ENCODE peak calls at places on chromosomes 11 and 22, in eight cellular contexts. One of them, this sample, is unnamed.

GRCh38 chr11:3341298-3341697 is 37.6 kb downstream of the ZNF195 start:
- DNase-seq in colonic mucosa: peak
- DNase-seq in astrocyte of the spinal cord: peak
- DNase-seq in stimulated activated CD4-positive, alpha-beta T cell treated with anti-CD3 and anti-CD28 coated beads, Interleukin-1b, Interleukin-23, amount 100 ng/mL, for 4 hours: peak
- DNase-seq in RPMI7951: no peak
- DNase-seq in CD8-positive, alpha-beta T cell: peak
- DNase-seq in COR-L47: peak
- DNase-seq in gastrocnemius medialis: no peak
- DNase-seq in this sample: peak

GRCh38 chr11:35614949-35615569 is 3.2 kb upstream of the FJX1 start:
- DNase-seq in CD8-positive, alpha-beta T cell: no peak
- DNase-seq in colonic mucosa: no peak
- DNase-seq in stimulated activated CD4-positive, alpha-beta T cell treated with anti-CD3 and anti-CD28 coated beads, Interleukin-1b, Interleukin-23, amount 100 ng/mL, for 4 hours: no peak
- DNase-seq in RPMI7951: peak
- DNase-seq in COR-L47: peak
- DNase-seq in astrocyte of the spinal cord: no peak
- DNase-seq in gastrocnemius medialis: no peak
- DNase-seq in this sample: peak

GRCh38 chr11:206002-206384 is 1.2 kb downstream of the BET1L start:
- DNase-seq in CD8-positive, alpha-beta T cell: peak
- DNase-seq in astrocyte of the spinal cord: no peak
- DNase-seq in colonic mucosa: peak
- DNase-seq in stimulated activated CD4-positive, alpha-beta T cell treated with anti-CD3 and anti-CD28 coated beads, Interleukin-1b, Interleukin-23, amount 100 ng/mL, for 4 hours: no peak
- DNase-seq in gastrocnemius medialis: no peak
- DNase-seq in COR-L47: no peak
- DNase-seq in RPMI7951: no peak
- DNase-seq in this sample: no peak

GRCh38 chr11:15969281-15969680 is 387.1 kb downstream of the SOX6 start:
- DNase-seq in gastrocnemius medialis: peak
- DNase-seq in astrocyte of the spinal cord: peak
- DNase-seq in RPMI7951: peak
- DNase-seq in stimulated activated CD4-positive, alpha-beta T cell treated with anti-CD3 and anti-CD28 coated beads, Interleukin-1b, Interleukin-23, amount 100 ng/mL, for 4 hours: no peak
- DNase-seq in colonic mucosa: peak
- DNase-seq in CD8-positive, alpha-beta T cell: no peak
- DNase-seq in COR-L47: no peak
- DNase-seq in this sample: no peak

GRCh38 chr11:4704054-4704789 is at the start of gene MMP26:
- DNase-seq in gastrocnemius medialis: no peak
- DNase-seq in COR-L47: peak
- DNase-seq in stimulated activated CD4-positive, alpha-beta T cell treated with anti-CD3 and anti-CD28 coated beads, Interleukin-1b, Interleukin-23, amount 100 ng/mL, for 4 hours: no peak
- DNase-seq in RPMI7951: no peak
- DNase-seq in colonic mucosa: no peak
- DNase-seq in CD8-positive, alpha-beta T cell: no peak
- DNase-seq in astrocyte of the spinal cord: no peak
- DNase-seq in this sample: peak

GRCh38 chr11:101880208-101880607 is 34.6 kb upstream of the CEP126 start:
- DNase-seq in COR-L47: peak
- DNase-seq in astrocyte of the spinal cord: peak
- DNase-seq in RPMI7951: peak
- DNase-seq in gastrocnemius medialis: no peak
- DNase-seq in colonic mucosa: no peak
- DNase-seq in stimulated activated CD4-positive, alpha-beta T cell treated with anti-CD3 and anti-CD28 coated beads, Interleukin-1b, Interleukin-23, amount 100 ng/mL, for 4 hours: no peak
- DNase-seq in CD8-positive, alpha-beta T cell: no peak
- DNase-seq in this sample: peak

GRCh38 chr22:20565761-20566160 is 58.4 kb downstream of the MED15 start:
- DNase-seq in gastrocnemius medialis: no peak
- DNase-seq in astrocyte of the spinal cord: no peak
- DNase-seq in COR-L47: no peak
- DNase-seq in CD8-positive, alpha-beta T cell: no peak
- DNase-seq in colonic mucosa: no peak
- DNase-seq in RPMI7951: no peak
- DNase-seq in stimulated activated CD4-positive, alpha-beta T cell treated with anti-CD3 and anti-CD28 coated beads, Interleukin-1b, Interleukin-23, amount 100 ng/mL, for 4 hours: no peak
- DNase-seq in this sample: no peak

GRCh38 chr11:118522571-118523072 is 4.7 kb upstream of the TTC36 start:
- DNase-seq in colonic mucosa: no peak
- DNase-seq in astrocyte of the spinal cord: peak
- DNase-seq in stimulated activated CD4-positive, alpha-beta T cell treated with anti-CD3 and anti-CD28 coated beads, Interleukin-1b, Interleukin-23, amount 100 ng/mL, for 4 hours: no peak
- DNase-seq in COR-L47: no peak
- DNase-seq in RPMI7951: peak
- DNase-seq in gastrocnemius medialis: no peak
- DNase-seq in CD8-positive, alpha-beta T cell: no peak
- DNase-seq in this sample: no peak

GRCh38 chr11:73262851-73263495 is 9.2 kb upstream of the P2RY6 start:
- DNase-seq in gastrocnemius medialis: peak
- DNase-seq in COR-L47: no peak
- DNase-seq in astrocyte of the spinal cord: no peak
- DNase-seq in colonic mucosa: no peak
- DNase-seq in stimulated activated CD4-positive, alpha-beta T cell treated with anti-CD3 and anti-CD28 coated beads, Interleukin-1b, Interleukin-23, amount 100 ng/mL, for 4 hours: no peak
- DNase-seq in RPMI7951: peak
- DNase-seq in CD8-positive, alpha-beta T cell: no peak
- DNase-seq in this sample: no peak

GRCh38 chr11:12901272-12901671 is 107.8 kb upstream of the RASSF10 start:
- DNase-seq in CD8-positive, alpha-beta T cell: no peak
- DNase-seq in RPMI7951: peak
- DNase-seq in gastrocnemius medialis: no peak
- DNase-seq in COR-L47: no peak
- DNase-seq in stimulated activated CD4-positive, alpha-beta T cell treated with anti-CD3 and anti-CD28 coated beads, Interleukin-1b, Interleukin-23, amount 100 ng/mL, for 4 hours: no peak
- DNase-seq in astrocyte of the spinal cord: no peak
- DNase-seq in colonic mucosa: no peak
- DNase-seq in this sample: no peak

GRCh38 chr22:37557321-37558001 is 2.8 kb upstream of the CDC42EP1 start:
- DNase-seq in CD8-positive, alpha-beta T cell: no peak
- DNase-seq in astrocyte of the spinal cord: no peak
- DNase-seq in stimulated activated CD4-positive, alpha-beta T cell treated with anti-CD3 and anti-CD28 coated beads, Interleukin-1b, Interleukin-23, amount 100 ng/mL, for 4 hours: no peak
- DNase-seq in RPMI7951: no peak
- DNase-seq in colonic mucosa: no peak
- DNase-seq in COR-L47: no peak
- DNase-seq in gastrocnemius medialis: no peak
- DNase-seq in this sample: no peak

GRCh38 chr11:41201156-41201555 is 258.3 kb downstream of the LRRC4C start:
- DNase-seq in CD8-positive, alpha-beta T cell: no peak
- DNase-seq in RPMI7951: peak
- DNase-seq in astrocyte of the spinal cord: peak
- DNase-seq in COR-L47: peak
- DNase-seq in colonic mucosa: no peak
- DNase-seq in stimulated activated CD4-positive, alpha-beta T cell treated with anti-CD3 and anti-CD28 coated beads, Interleukin-1b, Interleukin-23, amount 100 ng/mL, for 4 hours: no peak
- DNase-seq in gastrocnemius medialis: no peak
- DNase-seq in this sample: peak

GRCh38 chr22:24099661-24100060 is 81.6 kb upstream of the SUSD2 start:
- DNase-seq in stimulated activated CD4-positive, alpha-beta T cell treated with anti-CD3 and anti-CD28 coated beads, Interleukin-1b, Interleukin-23, amount 100 ng/mL, for 4 hours: no peak
- DNase-seq in RPMI7951: no peak
- DNase-seq in COR-L47: no peak
- DNase-seq in gastrocnemius medialis: no peak
- DNase-seq in astrocyte of the spinal cord: no peak
- DNase-seq in colonic mucosa: no peak
- DNase-seq in CD8-positive, alpha-beta T cell: no peak
- DNase-seq in this sample: no peak

GRCh38 chr11:2289350-2289749 is 12.4 kb downstream of the C11orf21 start:
- DNase-seq in CD8-positive, alpha-beta T cell: peak
- DNase-seq in colonic mucosa: no peak
- DNase-seq in RPMI7951: no peak
- DNase-seq in COR-L47: no peak
- DNase-seq in stimulated activated CD4-positive, alpha-beta T cell treated with anti-CD3 and anti-CD28 coated beads, Interleukin-1b, Interleukin-23, amount 100 ng/mL, for 4 hours: no peak
- DNase-seq in gastrocnemius medialis: no peak
- DNase-seq in astrocyte of the spinal cord: no peak
- DNase-seq in this sample: no peak

GRCh38 chr11:40202569-40202968 is 1256.9 kb downstream of the LRRC4C start:
- DNase-seq in colonic mucosa: no peak
- DNase-seq in CD8-positive, alpha-beta T cell: no peak
- DNase-seq in astrocyte of the spinal cord: no peak
- DNase-seq in gastrocnemius medialis: no peak
- DNase-seq in stimulated activated CD4-positive, alpha-beta T cell treated with anti-CD3 and anti-CD28 coated beads, Interleukin-1b, Interleukin-23, amount 100 ng/mL, for 4 hours: no peak
- DNase-seq in RPMI7951: no peak
- DNase-seq in COR-L47: no peak
- DNase-seq in this sample: peak

GRCh38 chr11:86816251-86816726 is 15.9 kb downstream of the PRSS23 start:
- DNase-seq in colonic mucosa: no peak
- DNase-seq in CD8-positive, alpha-beta T cell: no peak
- DNase-seq in COR-L47: no peak
- DNase-seq in astrocyte of the spinal cord: peak
- DNase-seq in stimulated activated CD4-positive, alpha-beta T cell treated with anti-CD3 and anti-CD28 coated beads, Interleukin-1b, Interleukin-23, amount 100 ng/mL, for 4 hours: no peak
- DNase-seq in RPMI7951: peak
- DNase-seq in gastrocnemius medialis: no peak
- DNase-seq in this sample: no peak

GRCh38 chr11:90737328-90738050 is 514.6 kb upstream of the CHORDC1 start:
- DNase-seq in stimulated activated CD4-positive, alpha-beta T cell treated with anti-CD3 and anti-CD28 coated beads, Interleukin-1b, Interleukin-23, amount 100 ng/mL, for 4 hours: no peak
- DNase-seq in astrocyte of the spinal cord: peak
- DNase-seq in CD8-positive, alpha-beta T cell: no peak
- DNase-seq in COR-L47: no peak
- DNase-seq in colonic mucosa: no peak
- DNase-seq in RPMI7951: no peak
- DNase-seq in gastrocnemius medialis: no peak
- DNase-seq in this sample: no peak

GRCh38 chr11:393219-394033 is 583 bp upstream of the PKP3 start:
- DNase-seq in CD8-positive, alpha-beta T cell: no peak
- DNase-seq in astrocyte of the spinal cord: peak
- DNase-seq in RPMI7951: peak
- DNase-seq in colonic mucosa: peak
- DNase-seq in COR-L47: no peak
- DNase-seq in gastrocnemius medialis: no peak
- DNase-seq in stimulated activated CD4-positive, alpha-beta T cell treated with anti-CD3 and anti-CD28 coated beads, Interleukin-1b, Interleukin-23, amount 100 ng/mL, for 4 hours: no peak
- DNase-seq in this sample: no peak

GRCh38 chr11:22832315-22833041 is 2.9 kb upstream of the SVIP start:
- DNase-seq in astrocyte of the spinal cord: no peak
- DNase-seq in gastrocnemius medialis: no peak
- DNase-seq in CD8-positive, alpha-beta T cell: no peak
- DNase-seq in stimulated activated CD4-positive, alpha-beta T cell treated with anti-CD3 and anti-CD28 coated beads, Interleukin-1b, Interleukin-23, amount 100 ng/mL, for 4 hours: no peak
- DNase-seq in colonic mucosa: no peak
- DNase-seq in COR-L47: no peak
- DNase-seq in RPMI7951: peak
- DNase-seq in this sample: no peak

GRCh38 chr22:49261616-49262015 is 566.1 kb downstream of the BRD1 start:
- DNase-seq in astrocyte of the spinal cord: no peak
- DNase-seq in CD8-positive, alpha-beta T cell: no peak
- DNase-seq in colonic mucosa: no peak
- DNase-seq in stimulated activated CD4-positive, alpha-beta T cell treated with anti-CD3 and anti-CD28 coated beads, Interleukin-1b, Interleukin-23, amount 100 ng/mL, for 4 hours: no peak
- DNase-seq in RPMI7951: no peak
- DNase-seq in gastrocnemius medialis: no peak
- DNase-seq in COR-L47: no peak
- DNase-seq in this sample: no peak

GRCh38 chr22:38455530-38456271 is 702 bp upstream of the KCNJ4 start:
- DNase-seq in astrocyte of the spinal cord: no peak
- DNase-seq in RPMI7951: no peak
- DNase-seq in CD8-positive, alpha-beta T cell: no peak
- DNase-seq in stimulated activated CD4-positive, alpha-beta T cell treated with anti-CD3 and anti-CD28 coated beads, Interleukin-1b, Interleukin-23, amount 100 ng/mL, for 4 hours: peak
- DNase-seq in colonic mucosa: no peak
- DNase-seq in COR-L47: peak
- DNase-seq in gastrocnemius medialis: no peak
- DNase-seq in this sample: peak

GRCh38 chr11:125167954-125168821 is 3.6 kb downstream of the PKNOX2 start:
- DNase-seq in RPMI7951: peak
- DNase-seq in CD8-positive, alpha-beta T cell: no peak
- DNase-seq in stimulated activated CD4-positive, alpha-beta T cell treated with anti-CD3 and anti-CD28 coated beads, Interleukin-1b, Interleukin-23, amount 100 ng/mL, for 4 hours: no peak
- DNase-seq in gastrocnemius medialis: no peak
- DNase-seq in astrocyte of the spinal cord: peak
- DNase-seq in COR-L47: no peak
- DNase-seq in colonic mucosa: no peak
- DNase-seq in this sample: no peak

GRCh38 chr11:19753451-19754041 is 40.9 kb downstream of the NAV2 start:
- DNase-seq in COR-L47: no peak
- DNase-seq in colonic mucosa: peak
- DNase-seq in gastrocnemius medialis: no peak
- DNase-seq in CD8-positive, alpha-beta T cell: no peak
- DNase-seq in RPMI7951: peak
- DNase-seq in stimulated activated CD4-positive, alpha-beta T cell treated with anti-CD3 and anti-CD28 coated beads, Interleukin-1b, Interleukin-23, amount 100 ng/mL, for 4 hours: no peak
- DNase-seq in astrocyte of the spinal cord: no peak
- DNase-seq in this sample: peak

GRCh38 chr11:131511794-131512193 is 141.4 kb downstream of the NTM start:
- DNase-seq in COR-L47: peak
- DNase-seq in stimulated activated CD4-positive, alpha-beta T cell treated with anti-CD3 and anti-CD28 coated beads, Interleukin-1b, Interleukin-23, amount 100 ng/mL, for 4 hours: no peak
- DNase-seq in RPMI7951: peak
- DNase-seq in astrocyte of the spinal cord: no peak
- DNase-seq in gastrocnemius medialis: no peak
- DNase-seq in colonic mucosa: peak
- DNase-seq in CD8-positive, alpha-beta T cell: no peak
- DNase-seq in this sample: no peak

GRCh38 chr11:126832387-126832786 is 168.2 kb downstream of the KIRREL3 start:
- DNase-seq in RPMI7951: no peak
- DNase-seq in colonic mucosa: no peak
- DNase-seq in COR-L47: no peak
- DNase-seq in CD8-positive, alpha-beta T cell: no peak
- DNase-seq in gastrocnemius medialis: no peak
- DNase-seq in stimulated activated CD4-positive, alpha-beta T cell treated with anti-CD3 and anti-CD28 coated beads, Interleukin-1b, Interleukin-23, amount 100 ng/mL, for 4 hours: no peak
- DNase-seq in astrocyte of the spinal cord: no peak
- DNase-seq in this sample: no peak

GRCh38 chr11:62804310-62805043 is 763 bp downstream of the NXF1 start:
- DNase-seq in RPMI7951: peak
- DNase-seq in stimulated activated CD4-positive, alpha-beta T cell treated with anti-CD3 and anti-CD28 coated beads, Interleukin-1b, Interleukin-23, amount 100 ng/mL, for 4 hours: no peak
- DNase-seq in colonic mucosa: no peak
- DNase-seq in CD8-positive, alpha-beta T cell: no peak
- DNase-seq in astrocyte of the spinal cord: peak
- DNase-seq in gastrocnemius medialis: no peak
- DNase-seq in COR-L47: no peak
- DNase-seq in this sample: no peak

GRCh38 chr11:45182902-45183301 is 36.5 kb downstream of the PRDM11 start:
- DNase-seq in RPMI7951: peak
- DNase-seq in astrocyte of the spinal cord: no peak
- DNase-seq in CD8-positive, alpha-beta T cell: no peak
- DNase-seq in gastrocnemius medialis: no peak
- DNase-seq in colonic mucosa: no peak
- DNase-seq in COR-L47: no peak
- DNase-seq in stimulated activated CD4-positive, alpha-beta T cell treated with anti-CD3 and anti-CD28 coated beads, Interleukin-1b, Interleukin-23, amount 100 ng/mL, for 4 hours: no peak
- DNase-seq in this sample: peak

GRCh38 chr11:2419638-2420501 is 19.3 kb downstream of the TSSC4 start:
- DNase-seq in astrocyte of the spinal cord: peak
- DNase-seq in CD8-positive, alpha-beta T cell: peak
- DNase-seq in colonic mucosa: peak
- DNase-seq in gastrocnemius medialis: no peak
- DNase-seq in stimulated activated CD4-positive, alpha-beta T cell treated with anti-CD3 and anti-CD28 coated beads, Interleukin-1b, Interleukin-23, amount 100 ng/mL, for 4 hours: peak
- DNase-seq in COR-L47: peak
- DNase-seq in RPMI7951: peak
- DNase-seq in this sample: peak

GRCh38 chr11:96052921-96053631 is 129.2 kb upstream of the MTMR2 start:
- DNase-seq in CD8-positive, alpha-beta T cell: no peak
- DNase-seq in colonic mucosa: no peak
- DNase-seq in stimulated activated CD4-positive, alpha-beta T cell treated with anti-CD3 and anti-CD28 coated beads, Interleukin-1b, Interleukin-23, amount 100 ng/mL, for 4 hours: no peak
- DNase-seq in RPMI7951: peak
- DNase-seq in gastrocnemius medialis: no peak
- DNase-seq in COR-L47: no peak
- DNase-seq in astrocyte of the spinal cord: peak
- DNase-seq in this sample: no peak

This sample was measured in NCI-H146.